ENCODE peak calls at places on chromosomes 13 and 19, in nine cellular contexts. K is Peyer's patch, C is pancreas, Y is keratinocyte, Z is neural crest cell, G is body of pancreas, Q is cardiac fibroblast, I is ascending aorta, R is right atrium auricular region. F is an unnamed sample.

GRCh38 chr13:77345150-77345780 is 18.4 kb upstream of the MYCBP2 start:
- DNase-seq in K (no peak), C (no peak), Y (no peak), Z (no peak), G (no peak), Q (no peak), I (no peak), R (no peak), F (no peak)

GRCh38 chr19:460877-461609 is at the start of gene SHC2:
- DNase-seq in K (no peak), C (peak), Y (no peak), Z (no peak), G (peak), Q (no peak), I (no peak), R (no peak), F (no peak)

GRCh38 chr13:60155978-60156377 is 7.8 kb downstream of the DIAPH3 start:
- DNase-seq in K (no peak), C (no peak), Y (no peak), Z (no peak), G (no peak), Q (peak), I (no peak), R (no peak), F (no peak)

GRCh38 chr19:53467138-53467502 is 413 bp upstream of the ZNF813 start:
- DNase-seq in K (no peak), C (peak), Y (no peak), Z (no peak), G (no peak), Q (no peak), I (no peak), R (no peak), F (peak)

GRCh38 chr13:35826626-35827254 is 304.4 kb downstream of the DCLK1 start:
- DNase-seq in K (no peak), C (no peak), Y (no peak), Z (no peak), G (no peak), Q (no peak), I (no peak), R (no peak), F (no peak)

GRCh38 chr13:113305208-113305607 is 8.2 kb downstream of the LAMP1 start:
- DNase-seq in K (no peak), C (no peak), Y (peak), Z (no peak), G (no peak), Q (no peak), I (no peak), R (no peak), F (no peak)

GRCh38 chr13:31204592-31204991 is 4.8 kb downstream of the B3GLCT start:
- DNase-seq in K (no peak), C (no peak), Y (peak), Z (no peak), G (no peak), Q (peak), I (no peak), R (no peak), F (no peak)

GRCh38 chr13:25881136-25881926 is 170.5 kb downstream of the SHISA2 start:
- DNase-seq in K (no peak), C (no peak), Y (no peak), Z (no peak), G (no peak), Q (no peak), I (no peak), R (no peak), F (no peak)

GRCh38 chr13:48505597-48506091 is 27.2 kb downstream of the RCBTB2 start:
- DNase-seq in K (no peak), C (no peak), Y (no peak), Z (no peak), G (peak), Q (no peak), I (peak), R (no peak), F (peak)

GRCh38 chr13:26961890-26962615 is 201.5 kb upstream of the GPR12 start:
- DNase-seq in K (peak), C (peak), Y (no peak), Z (no peak), G (peak), Q (no peak), I (no peak), R (no peak), F (no peak)

GRCh38 chr13:60655268-60655667 is 258.2 kb downstream of the TDRD3 start:
- DNase-seq in K (no peak), C (no peak), Y (no peak), Z (no peak), G (no peak), Q (no peak), I (no peak), R (no peak), F (no peak)

GRCh38 chr13:73765651-73766384 is 368.4 kb downstream of the KLF12 start:
- DNase-seq in K (peak), C (peak), Y (no peak), Z (peak), G (peak), Q (peak), I (peak), R (peak), F (no peak)

GRCh38 chr19:49589391-49589790 is 1.6 kb upstream of the PRR12 start:
- DNase-seq in K (no peak), C (no peak), Y (no peak), Z (no peak), G (no peak), Q (no peak), I (no peak), R (no peak), F (no peak)

GRCh38 chr13:75492389-75492788 is 10.4 kb upstream of the TBC1D4 start:
- DNase-seq in K (no peak), C (no peak), Y (no peak), Z (no peak), G (no peak), Q (peak), I (no peak), R (no peak), F (no peak)

GRCh38 chr19:41192574-41193419 is at the start of gene CYP2S1:
- DNase-seq in K (peak), C (no peak), Y (no peak), Z (no peak), G (no peak), Q (no peak), I (no peak), R (no peak), F (no peak)

GRCh38 chr19:49689133-49690072 is at the start of gene ADM5:
- DNase-seq in K (peak), C (peak), Y (no peak), Z (no peak), G (peak), Q (no peak), I (no peak), R (no peak), F (peak)

GRCh38 chr19:18764591-18765051 is 26.5 kb downstream of the COMP start:
- DNase-seq in K (no peak), C (no peak), Y (no peak), Z (no peak), G (no peak), Q (no peak), I (no peak), R (no peak), F (no peak)

GRCh38 chr19:9528757-9529336 is 9.6 kb downstream of the ZNF426 start:
- DNase-seq in K (no peak), C (no peak), Y (no peak), Z (no peak), G (no peak), Q (peak), I (no peak), R (no peak), F (no peak)

GRCh38 chr13:48236528-48237353 is 3.7 kb downstream of the ITM2B start:
- DNase-seq in K (no peak), C (no peak), Y (no peak), Z (no peak), G (no peak), Q (peak), I (no peak), R (no peak), F (no peak)

GRCh38 chr13:34011552-34012085 is 193.7 kb downstream of the RFC3 start:
- DNase-seq in K (no peak), C (no peak), Y (no peak), Z (no peak), G (no peak), Q (no peak), I (no peak), R (no peak), F (no peak)

GRCh38 chr19:5250127-5250659 is 90.4 kb downstream of the PTPRS start:
- DNase-seq in K (no peak), C (peak), Y (no peak), Z (no peak), G (peak), Q (no peak), I (peak), R (no peak), F (no peak)

GRCh38 chr13:71677114-71677513 is 189.9 kb downstream of the DACH1 start:
- DNase-seq in K (no peak), C (no peak), Y (no peak), Z (no peak), G (no peak), Q (no peak), I (no peak), R (no peak), F (no peak)

GRCh38 chr13:111955412-111955769 is 111.6 kb upstream of the SOX1 start:
- DNase-seq in K (peak), C (no peak), Y (no peak), Z (no peak), G (no peak), Q (no peak), I (no peak), R (peak), F (no peak)

GRCh38 chr13:42524487-42525034 is 49.4 kb upstream of the TNFSF11 start:
- DNase-seq in K (peak), C (no peak), Y (no peak), Z (no peak), G (peak), Q (peak), I (no peak), R (no peak), F (no peak)

GRCh38 chr19:35919306-35919705 is 11.2 kb upstream of the TYROBP start:
- DNase-seq in K (no peak), C (no peak), Y (no peak), Z (no peak), G (no peak), Q (no peak), I (no peak), R (no peak), F (no peak)

GRCh38 chr19:16394681-16395375 is 70.2 kb downstream of the KLF2 start:
- DNase-seq in K (peak), C (no peak), Y (no peak), Z (no peak), G (no peak), Q (peak), I (no peak), R (no peak), F (no peak)

GRCh38 chr19:330503-330902 is 14.1 kb downstream of the MIER2 start:
- DNase-seq in K (no peak), C (no peak), Y (no peak), Z (no peak), G (no peak), Q (no peak), I (no peak), R (no peak), F (no peak)

GRCh38 chr19:32550666-32551065 is 30.3 kb upstream of the PDCD5 start:
- DNase-seq in K (no peak), C (no peak), Y (no peak), Z (no peak), G (no peak), Q (no peak), I (no peak), R (no peak), F (no peak)

GRCh38 chr19:46678110-46678732 is 17.2 kb upstream of the DACT3 start:
- DNase-seq in K (no peak), C (peak), Y (no peak), Z (no peak), G (no peak), Q (no peak), I (no peak), R (no peak), F (peak)

GRCh38 chr13:111325941-111326620 is 5.6 kb downstream of the TEX29 start:
- DNase-seq in K (no peak), C (no peak), Y (no peak), Z (no peak), G (no peak), Q (no peak), I (no peak), R (no peak), F (no peak)

GRCh38 chr13:111508164-111508870 is 187.9 kb downstream of the TEX29 start:
- DNase-seq in K (no peak), C (no peak), Y (no peak), Z (no peak), G (no peak), Q (no peak), I (no peak), R (no peak), F (no peak)

GRCh38 chr13:60583196-60583908 is 186.3 kb downstream of the TDRD3 start:
- DNase-seq in K (no peak), C (no peak), Y (no peak), Z (no peak), G (no peak), Q (peak), I (no peak), R (no peak), F (no peak)

GRCh38 chr19:16850133-16850532 is 20.9 kb downstream of the SIN3B start:
- DNase-seq in K (no peak), C (no peak), Y (no peak), Z (no peak), G (no peak), Q (no peak), I (no peak), R (no peak), F (no peak)

GRCh38 chr13:74135306-74136088 is 1.3 kb upstream of the KLF12 start:
- DNase-seq in K (peak), C (peak), Y (no peak), Z (peak), G (peak), Q (peak), I (no peak), R (peak), F (peak)

GRCh38 chr19:49106648-49107135 is 7.5 kb upstream of the LIN7B start:
- DNase-seq in K (peak), C (no peak), Y (peak), Z (peak), G (peak), Q (peak), I (no peak), R (no peak), F (no peak)

GRCh38 chr19:30492581-30492980 is 120.4 kb downstream of the ZNF536 start:
- DNase-seq in K (no peak), C (no peak), Y (no peak), Z (no peak), G (no peak), Q (no peak), I (no peak), R (no peak), F (no peak)

GRCh38 chr13:77374786-77375185 is 47.9 kb upstream of the MYCBP2 start:
- DNase-seq in K (no peak), C (no peak), Y (no peak), Z (no peak), G (no peak), Q (no peak), I (no peak), R (no peak), F (no peak)

GRCh38 chr19:1112254-1113208 is 8.7 kb downstream of the GPX4 start:
- DNase-seq in K (peak), C (no peak), Y (no peak), Z (no peak), G (peak), Q (no peak), I (no peak), R (no peak), F (no peak)

DNA sequence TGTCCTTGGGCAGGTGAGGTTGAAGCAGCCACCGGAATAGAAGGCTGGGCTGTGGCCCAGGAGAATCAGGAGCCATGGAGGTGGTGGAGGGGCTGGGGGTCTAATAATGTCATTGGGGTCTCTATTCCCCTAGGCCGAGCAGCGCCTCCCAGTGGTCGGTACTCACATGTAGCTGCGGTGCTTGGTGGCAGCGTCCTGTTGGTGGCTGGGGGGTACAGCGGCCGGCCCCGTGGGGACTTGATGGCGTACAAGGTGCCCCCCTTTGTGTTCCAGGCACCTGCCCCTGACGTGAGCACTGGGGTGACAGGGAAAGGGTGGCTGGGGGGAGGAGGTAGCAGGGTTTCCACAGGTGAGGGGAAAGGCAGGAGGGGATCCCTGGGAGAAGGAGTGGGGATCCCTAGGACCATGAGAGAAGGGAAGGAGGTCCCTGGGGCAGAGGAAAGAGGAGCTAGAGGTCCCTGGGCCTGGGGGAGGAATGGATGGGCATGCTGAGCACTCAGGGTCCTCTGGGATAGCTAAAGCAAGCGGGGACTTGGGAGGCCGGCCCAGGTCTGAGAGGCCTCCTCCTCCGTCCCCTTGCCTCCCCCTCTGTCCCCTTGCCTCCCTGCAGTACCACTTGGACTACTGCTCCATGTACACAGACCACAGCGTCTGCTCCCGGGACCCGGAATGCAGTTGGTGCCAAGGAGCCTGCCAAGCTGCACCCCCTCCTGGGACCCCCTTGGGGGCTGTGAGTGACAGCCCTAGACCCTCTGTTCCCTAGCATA is 18.1 kb downstream of the MEGF8 start:
- DNase-seq in K (no peak), C (no peak), Y (no peak), Z (no peak), G (no peak), Q (no peak), I (no peak), R (no peak), F (no peak)
- TF ChIP-seq CTCF in K (no peak), C (no peak), Y (peak), Z (peak), G (no peak), Q (no peak), I (no peak), R (no peak), F (no peak)

GRCh38 chr19:3060852-3061182 is 1.5 kb downstream of the TLE5 start:
- DNase-seq in K (no peak), C (no peak), Y (no peak), Z (no peak), G (no peak), Q (no peak), I (no peak), R (no peak), F (no peak)

GRCh38 chr19:3059653-3060052 is 2.6 kb downstream of the TLE5 start:
- DNase-seq in K (no peak), C (no peak), Y (no peak), Z (no peak), G (no peak), Q (no peak), I (no peak), R (no peak), F (no peak)

GRCh38 chr19:3062165-3063105 is at the start of gene TLE5:
- DNase-seq in K (peak), C (peak), Y (no peak), Z (no peak), G (peak), Q (peak), I (no peak), R (no peak), F (peak)

GRCh38 chr19:3064011-3064330 is 1.7 kb upstream of the TLE5 start:
- DNase-seq in K (no peak), C (no peak), Y (no peak), Z (no peak), G (no peak), Q (no peak), I (no peak), R (no peak), F (no peak)

GRCh38 chr19:3061214-3062161 is 807 bp downstream of the TLE5 start:
- DNase-seq in K (peak), C (peak), Y (no peak), Z (no peak), G (peak), Q (peak), I (no peak), R (no peak), F (peak)
- TF ChIP-seq CTCF in K (peak), C (no peak), Y (peak), Z (peak), G (no peak), Q (peak), I (no peak), R (no peak), F (peak)

DNA sequence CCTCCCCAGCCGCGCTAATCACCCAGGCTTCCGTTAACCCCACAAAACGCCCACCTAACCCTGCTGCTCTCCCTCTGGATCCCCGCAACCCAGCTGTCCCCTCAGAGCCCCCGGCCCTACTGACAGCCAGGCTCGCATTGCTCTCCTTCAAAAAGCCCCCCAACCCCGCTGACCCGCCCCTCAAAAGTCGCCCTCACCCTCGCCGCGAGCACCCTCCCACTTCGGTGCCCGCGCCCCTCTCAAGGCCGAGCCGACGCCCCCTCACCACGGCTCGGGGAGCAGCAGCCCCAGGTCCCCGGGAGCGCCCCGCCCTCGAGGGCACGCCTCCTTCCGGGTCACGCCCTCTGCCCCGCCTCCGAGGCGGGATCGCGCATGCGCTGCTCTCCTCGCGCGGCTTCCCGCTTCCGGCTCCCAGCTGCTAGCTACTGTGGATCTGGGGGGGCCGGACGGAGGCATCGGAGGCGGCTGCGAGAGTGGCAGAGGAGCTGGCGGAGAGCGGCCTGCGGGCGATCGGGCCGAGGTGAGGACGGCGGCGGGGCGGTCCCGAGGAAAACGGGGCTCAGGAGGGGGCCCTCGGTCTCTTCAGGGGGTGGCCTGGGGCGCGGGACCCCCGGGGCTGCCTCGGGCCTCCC is 46.1 kb downstream of the ARHGEF18 start:
- DNase-seq in K (peak), C (peak), Y (peak), Z (peak), G (peak), Q (peak), I (peak), R (peak), F (peak)
- TF ChIP-seq CTCF in K (no peak), C (no peak), Y (no peak), Z (no peak), G (no peak), Q (no peak), I (no peak), R (no peak), F (no peak)

DNA sequence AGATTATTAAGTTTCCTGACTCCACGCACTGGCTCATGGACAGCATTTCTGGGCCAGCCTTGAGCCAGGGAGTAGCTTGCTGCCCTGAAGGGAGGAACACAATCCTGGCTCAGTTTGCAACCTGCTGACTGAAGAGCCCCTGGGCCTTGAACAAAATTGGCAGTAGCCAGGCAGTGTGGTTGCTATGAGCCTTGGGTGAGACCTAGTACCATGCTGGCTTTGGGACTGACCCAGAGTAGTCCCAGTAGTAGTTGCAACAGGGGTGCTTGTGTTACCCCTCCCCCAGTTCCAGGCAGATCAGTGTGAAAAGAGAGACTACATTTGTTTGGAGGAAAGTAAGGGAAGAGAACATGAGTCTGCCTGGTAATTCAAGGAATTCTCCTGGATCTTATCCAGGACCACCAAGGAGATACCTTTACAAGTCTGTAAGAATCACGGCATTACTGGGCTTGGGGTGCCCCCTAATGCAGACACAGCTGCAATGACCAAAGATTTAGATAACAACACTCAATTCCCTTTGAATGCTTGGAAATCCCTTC is 22.0 kb downstream of the ITGBL1 start:
- DNase-seq in K (no peak), C (no peak), Y (no peak), Z (peak), G (peak), Q (peak), I (no peak), R (no peak), F (no peak)
- TF ChIP-seq CTCF in K (no peak), C (no peak), Y (peak), Z (peak), G (peak), Q (peak), I (no peak), R (no peak), F (no peak)

F was measured in GM13977.